ENCODE peak calls at places on chromosome 5, in seven cellular contexts. One of them, this sample, is unnamed. For H3K4me1, the result is how much of the 10 kb centered on the place peaks cover.

GRCh38 chr5:38742821-38743220 is 103.0 kb upstream of the OSMR start:
- DNase-seq in lower lobe of right lung: no peak
- DNase-seq in mammary epithelial cell: no peak
- DNase-seq in uterus: no peak
- DNase-seq in tibial nerve: no peak
- DNase-seq in heart right ventricle: no peak
- DNase-seq in right atrium auricular region: no peak
- DNase-seq in this sample: no peak

GRCh38 chr5:96036301-96036700 is 74.7 kb upstream of the ELL2 start:
- DNase-seq in right atrium auricular region: no peak
- DNase-seq in tibial nerve: no peak
- DNase-seq in heart right ventricle: no peak
- DNase-seq in uterus: no peak
- DNase-seq in lower lobe of right lung: no peak
- DNase-seq in mammary epithelial cell: no peak
- DNase-seq in this sample: no peak

GRCh38 chr5:43420241-43420640 is 8.1 kb upstream of the CCL28 start:
- DNase-seq in lower lobe of right lung: no peak
- DNase-seq in uterus: no peak
- DNase-seq in right atrium auricular region: no peak
- DNase-seq in mammary epithelial cell: no peak
- DNase-seq in tibial nerve: no peak
- DNase-seq in heart right ventricle: no peak
- DNase-seq in this sample: no peak

GRCh38 chr5:164351245-164351834 is 845.9 kb downstream of the MAT2B start:
- DNase-seq in tibial nerve: no peak
- DNase-seq in right atrium auricular region: no peak
- DNase-seq in uterus: no peak
- DNase-seq in mammary epithelial cell: no peak
- DNase-seq in lower lobe of right lung: no peak
- DNase-seq in heart right ventricle: no peak
- DNase-seq in this sample: no peak

GRCh38 chr5:135551593-135552447 is 16.1 kb upstream of the NEUROG1 start:
- DNase-seq in tibial nerve: peak
- DNase-seq in uterus: peak
- DNase-seq in right atrium auricular region: peak
- DNase-seq in lower lobe of right lung: peak
- DNase-seq in mammary epithelial cell: peak
- DNase-seq in heart right ventricle: peak
- DNase-seq in this sample: peak

GRCh38 chr5:32859211-32859641 is 148.1 kb downstream of the NPR3 start:
- DNase-seq in heart right ventricle: no peak
- DNase-seq in right atrium auricular region: no peak
- DNase-seq in tibial nerve: no peak
- DNase-seq in mammary epithelial cell: peak
- DNase-seq in lower lobe of right lung: no peak
- DNase-seq in uterus: no peak
- DNase-seq in this sample: no peak

GRCh38 chr5:155616779-155617392 is 603.3 kb downstream of the KIF4B start:
- DNase-seq in uterus: no peak
- DNase-seq in right atrium auricular region: no peak
- DNase-seq in mammary epithelial cell: peak
- DNase-seq in heart right ventricle: peak
- DNase-seq in tibial nerve: peak
- DNase-seq in lower lobe of right lung: no peak
- DNase-seq in this sample: no peak

GRCh38 chr5:7828269-7828668 is 22.7 kb downstream of the CFAP90 start:
- DNase-seq in tibial nerve: no peak
- DNase-seq in right atrium auricular region: no peak
- DNase-seq in heart right ventricle: peak
- DNase-seq in lower lobe of right lung: no peak
- DNase-seq in mammary epithelial cell: no peak
- DNase-seq in uterus: no peak
- DNase-seq in this sample: no peak

GRCh38 chr5:136686192-136686872 is 321.0 kb upstream of the TRPC7 start:
- DNase-seq in heart right ventricle: no peak
- DNase-seq in uterus: no peak
- DNase-seq in tibial nerve: no peak
- DNase-seq in lower lobe of right lung: no peak
- DNase-seq in mammary epithelial cell: peak
- DNase-seq in right atrium auricular region: no peak
- DNase-seq in this sample: no peak

GRCh38 chr5:82285206-82285605 is 7.1 kb upstream of the RPS23 start:
- DNase-seq in uterus: no peak
- DNase-seq in mammary epithelial cell: no peak
- DNase-seq in right atrium auricular region: no peak
- DNase-seq in heart right ventricle: no peak
- DNase-seq in lower lobe of right lung: no peak
- DNase-seq in tibial nerve: no peak
- DNase-seq in this sample: no peak

GRCh38 chr5:22344000-22344399 is 509.1 kb downstream of the CDH12 start:
- DNase-seq in right atrium auricular region: no peak
- DNase-seq in tibial nerve: no peak
- DNase-seq in lower lobe of right lung: no peak
- DNase-seq in uterus: no peak
- DNase-seq in heart right ventricle: no peak
- DNase-seq in mammary epithelial cell: no peak
- DNase-seq in this sample: no peak

DNA sequence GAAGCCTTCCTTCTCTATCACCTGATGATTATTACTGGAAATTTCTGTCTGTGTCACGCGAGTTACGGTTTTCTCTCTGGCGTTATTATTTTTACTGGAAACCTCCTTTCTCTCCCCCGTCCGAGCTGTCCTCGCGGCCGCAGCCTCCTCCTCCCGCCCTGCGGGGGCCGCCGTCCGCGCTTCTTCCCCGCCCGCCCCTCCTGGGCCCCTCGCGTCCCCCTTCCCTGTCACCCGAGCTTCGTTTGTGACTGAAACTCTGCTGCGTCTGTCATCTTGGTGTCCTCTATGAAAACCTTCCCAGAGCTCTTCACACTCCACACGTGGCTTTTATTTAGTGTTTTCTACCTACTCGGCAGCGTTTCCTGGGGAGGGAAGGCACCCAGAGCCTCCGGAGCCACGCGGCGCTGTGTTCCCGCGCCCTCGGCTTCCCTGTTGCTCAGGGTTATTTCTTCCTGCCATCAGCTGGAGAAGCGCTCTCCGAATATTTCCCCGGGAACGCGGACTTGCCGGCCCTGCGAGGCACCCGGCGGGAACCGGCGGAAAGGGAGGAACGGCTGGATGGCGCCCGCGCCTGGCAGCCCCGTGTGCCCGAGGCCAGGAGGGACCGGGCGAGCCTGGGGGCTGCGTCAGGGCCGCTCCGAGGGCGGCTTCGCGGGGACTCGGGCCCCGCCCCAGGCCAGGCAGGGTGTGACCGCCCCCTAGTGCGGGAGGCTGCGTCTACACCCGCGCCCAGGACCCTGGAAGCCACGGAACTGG is 33.9 kb downstream of the TRIP13 start:
- DNase-seq in uterus: no peak
- DNase-seq in heart right ventricle: no peak
- DNase-seq in right atrium auricular region: no peak
- DNase-seq in lower lobe of right lung: no peak
- DNase-seq in mammary epithelial cell: no peak
- DNase-seq in tibial nerve: no peak
- DNase-seq in this sample: no peak
- TF ChIP-seq CTCF in uterus: peak
- TF ChIP-seq CTCF in heart right ventricle: peak
- TF ChIP-seq CTCF in right atrium auricular region: peak
- TF ChIP-seq CTCF in lower lobe of right lung: peak
- TF ChIP-seq CTCF in mammary epithelial cell: peak
- TF ChIP-seq CTCF in tibial nerve: peak
- TF ChIP-seq CTCF in this sample: no peak

GRCh38 chr5:154371687-154372086 is 74.1 kb upstream of the SAP30L start:
- DNase-seq in uterus: no peak
- DNase-seq in right atrium auricular region: no peak
- DNase-seq in mammary epithelial cell: peak
- DNase-seq in lower lobe of right lung: no peak
- DNase-seq in tibial nerve: peak
- DNase-seq in heart right ventricle: peak
- DNase-seq in this sample: peak
- H3K4me1 ChIP-seq in uterus: under half
- H3K4me1 ChIP-seq in right atrium auricular region: half or more
- H3K4me1 ChIP-seq in mammary epithelial cell: half or more
- H3K4me1 ChIP-seq in lower lobe of right lung: under half
- H3K4me1 ChIP-seq in tibial nerve: under half
- H3K4me1 ChIP-seq in heart right ventricle: half or more
- H3K4me1 ChIP-seq in this sample: under half

DNA sequence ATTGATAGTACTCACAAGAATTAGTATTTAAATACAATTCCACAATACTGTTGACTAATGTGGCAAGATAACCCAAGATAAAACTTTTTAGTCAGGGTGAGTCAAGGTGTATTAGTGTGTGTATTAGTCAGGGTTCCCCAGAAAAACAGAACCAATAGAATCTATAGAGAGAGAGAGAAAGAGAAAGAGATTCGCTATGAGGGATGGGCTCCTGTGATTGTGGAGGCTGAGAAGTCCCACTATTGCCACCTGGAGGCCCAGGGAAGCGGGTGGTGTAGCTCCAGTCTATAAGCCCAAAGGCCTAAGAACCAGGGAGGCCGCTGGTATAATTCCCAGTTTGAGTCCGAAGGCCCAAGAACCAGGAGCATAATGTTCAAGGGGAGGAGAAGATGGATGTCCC is 10.0 kb upstream of the SHISAL2B start:
- DNase-seq in heart right ventricle: no peak
- DNase-seq in uterus: no peak
- DNase-seq in lower lobe of right lung: no peak
- DNase-seq in tibial nerve: no peak
- DNase-seq in mammary epithelial cell: peak
- DNase-seq in right atrium auricular region: no peak
- DNase-seq in this sample: no peak
- TF ChIP-seq CTCF in heart right ventricle: no peak
- TF ChIP-seq CTCF in uterus: no peak
- TF ChIP-seq CTCF in lower lobe of right lung: no peak
- TF ChIP-seq CTCF in tibial nerve: no peak
- TF ChIP-seq CTCF in mammary epithelial cell: peak
- TF ChIP-seq CTCF in right atrium auricular region: no peak
- TF ChIP-seq CTCF in this sample: no peak

GRCh38 chr5:150137168-150137957 is 18.3 kb downstream of the PDGFRB start:
- DNase-seq in uterus: no peak
- DNase-seq in right atrium auricular region: no peak
- DNase-seq in tibial nerve: no peak
- DNase-seq in mammary epithelial cell: no peak
- DNase-seq in heart right ventricle: no peak
- DNase-seq in lower lobe of right lung: no peak
- DNase-seq in this sample: no peak

GRCh38 chr5:150139334-150139733 is 16.3 kb downstream of the PDGFRB start:
- DNase-seq in uterus: no peak
- DNase-seq in tibial nerve: no peak
- DNase-seq in heart right ventricle: no peak
- DNase-seq in lower lobe of right lung: no peak
- DNase-seq in right atrium auricular region: no peak
- DNase-seq in mammary epithelial cell: no peak
- DNase-seq in this sample: no peak

GRCh38 chr5:150138551-150139265 is 16.9 kb downstream of the PDGFRB start:
- DNase-seq in right atrium auricular region: peak
- DNase-seq in uterus: peak
- DNase-seq in lower lobe of right lung: no peak
- DNase-seq in tibial nerve: peak
- DNase-seq in heart right ventricle: peak
- DNase-seq in mammary epithelial cell: no peak
- DNase-seq in this sample: no peak

GRCh38 chr5:150136841-150137167 is 18.8 kb downstream of the PDGFRB start:
- DNase-seq in right atrium auricular region: no peak
- DNase-seq in uterus: no peak
- DNase-seq in mammary epithelial cell: no peak
- DNase-seq in tibial nerve: no peak
- DNase-seq in lower lobe of right lung: no peak
- DNase-seq in heart right ventricle: no peak
- DNase-seq in this sample: no peak

DNA sequence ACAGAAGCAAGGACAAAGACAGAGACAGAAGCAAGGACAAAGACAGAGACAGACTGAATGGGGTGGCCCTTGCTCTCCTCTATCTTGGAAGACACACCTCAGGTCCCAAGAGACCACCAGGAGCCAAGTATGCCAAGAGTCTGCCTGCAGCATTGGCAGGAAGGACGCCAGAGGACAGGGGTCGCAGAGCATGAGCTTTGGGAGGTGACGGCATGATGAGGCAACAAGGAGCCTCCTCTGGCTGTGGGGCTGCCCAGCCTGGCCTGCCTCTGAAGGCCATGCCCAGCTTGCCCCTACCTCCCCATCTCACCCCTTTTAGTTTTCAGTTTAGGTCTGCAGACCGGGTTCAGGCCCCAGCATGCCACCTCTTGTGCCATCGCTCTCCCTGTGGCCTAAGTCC is 17.6 kb downstream of the PDGFRB start:
- DNase-seq in mammary epithelial cell: no peak
- DNase-seq in uterus: no peak
- DNase-seq in tibial nerve: peak
- DNase-seq in lower lobe of right lung: no peak
- DNase-seq in right atrium auricular region: no peak
- DNase-seq in heart right ventricle: no peak
- DNase-seq in this sample: no peak
- H3K4me1 ChIP-seq in mammary epithelial cell: under half
- H3K4me1 ChIP-seq in uterus: half or more
- H3K4me1 ChIP-seq in tibial nerve: half or more
- H3K4me1 ChIP-seq in lower lobe of right lung: half or more
- H3K4me1 ChIP-seq in right atrium auricular region: half or more
- H3K4me1 ChIP-seq in heart right ventricle: half or more
- H3K4me1 ChIP-seq in this sample: under half

DNA sequence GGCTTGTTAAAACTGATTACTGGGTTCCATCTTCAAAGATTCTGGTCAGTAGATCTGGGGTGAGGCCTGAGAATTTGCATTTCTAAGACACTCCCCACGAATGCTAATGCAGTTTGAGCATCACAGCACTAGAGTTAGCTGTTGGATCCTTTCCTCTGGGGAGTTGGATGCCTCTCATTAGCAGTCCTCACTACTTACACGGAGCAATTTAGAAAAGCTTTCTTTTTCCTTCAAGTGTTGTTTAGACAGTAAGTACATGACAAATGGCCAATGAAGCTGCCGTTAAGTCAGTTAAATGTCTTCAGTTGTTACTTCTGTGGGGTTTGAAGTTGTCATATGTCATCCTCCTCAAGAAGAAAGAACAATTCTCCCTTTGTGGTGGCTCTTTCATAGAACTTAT is 74.9 kb upstream of the HMHB1 start:
- DNase-seq in right atrium auricular region: no peak
- DNase-seq in heart right ventricle: no peak
- DNase-seq in tibial nerve: no peak
- DNase-seq in lower lobe of right lung: no peak
- DNase-seq in mammary epithelial cell: no peak
- DNase-seq in uterus: no peak
- DNase-seq in this sample: no peak
- TF ChIP-seq CTCF in right atrium auricular region: no peak
- TF ChIP-seq CTCF in heart right ventricle: no peak
- TF ChIP-seq CTCF in tibial nerve: no peak
- TF ChIP-seq CTCF in lower lobe of right lung: no peak
- TF ChIP-seq CTCF in mammary epithelial cell: no peak
- TF ChIP-seq CTCF in uterus: no peak
- TF ChIP-seq CTCF in this sample: no peak

DNA sequence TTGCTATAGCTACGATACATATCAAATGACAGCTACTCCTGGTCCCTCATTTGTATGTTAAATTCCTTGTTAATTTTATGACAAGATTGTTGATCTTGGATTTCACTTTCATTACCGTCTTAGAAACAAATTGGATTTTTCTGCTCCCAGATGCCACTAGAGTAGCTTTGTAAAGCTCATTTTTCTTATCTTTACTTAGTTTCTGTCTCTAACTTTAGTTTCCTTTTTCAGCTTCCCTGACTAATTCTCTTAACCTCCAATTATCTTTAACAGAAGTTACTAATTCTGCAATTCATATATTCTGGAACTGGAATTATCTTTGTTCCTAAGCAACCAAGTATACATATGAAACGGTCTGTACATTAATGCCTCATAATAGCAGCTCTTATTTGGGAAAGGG is 16.6 kb downstream of the ITGA1 start:
- DNase-seq in uterus: no peak
- DNase-seq in right atrium auricular region: no peak
- DNase-seq in lower lobe of right lung: no peak
- DNase-seq in tibial nerve: no peak
- DNase-seq in mammary epithelial cell: peak
- DNase-seq in heart right ventricle: no peak
- DNase-seq in this sample: no peak
- H3K4me1 ChIP-seq in uterus: under half
- H3K4me1 ChIP-seq in right atrium auricular region: half or more
- H3K4me1 ChIP-seq in lower lobe of right lung: half or more
- H3K4me1 ChIP-seq in tibial nerve: under half
- H3K4me1 ChIP-seq in mammary epithelial cell: under half
- H3K4me1 ChIP-seq in heart right ventricle: half or more
- H3K4me1 ChIP-seq in this sample: half or more

This sample was measured in gastrocnemius medialis.